ENCODE peak calls at places on chromosomes 13 and 19, in six cellular contexts. P is M059J, X is brain microvascular endothelial cell, M is Ammon's horn, Z is ureter, J is osteocyte. E is an unnamed sample.

GRCh38 chr19:43468354-43469159 is 3.1 kb upstream of the LYPD3 start:
- DNase-seq in P (peak; percentile 47), Z (no peak), M (no peak), X (no peak), J (no peak), E (no peak)

GRCh38 chr19:33239223-33239975 is 13.7 kb upstream of the SLC7A10 start:
- DNase-seq in X (no peak), J (no peak), M (no peak), Z (no peak), P (no peak), E (no peak)

GRCh38 chr13:21435710-21436151 is 23.4 kb downstream of the ZDHHC20 start:
- DNase-seq in M (peak; percentile 57), Z (peak; percentile 57), P (peak; percentile 88), X (peak; percentile 84), J (no peak), E (peak; percentile 91)

GRCh38 chr13:21124853-21125252 is 51.5 kb downstream of the SKA3 start:
- DNase-seq in Z (no peak), P (peak; percentile 70), X (peak; percentile 10), M (peak; percentile 59), J (peak; percentile 88), E (no peak)

GRCh38 chr19:16015805-16016173 is 60.5 kb upstream of the TPM4 start:
- DNase-seq in Z (no peak), J (no peak), M (no peak), P (no peak), X (no peak), E (no peak)

GRCh38 chr19:51143486-51143885 is 1.4 kb downstream of the SIGLEC7 start:
- DNase-seq in X (no peak), Z (no peak), P (no peak), M (no peak), J (peak; percentile 81), E (no peak)

GRCh38 chr19:39166571-39167391 is 30.0 kb upstream of the NCCRP1 start:
- DNase-seq in Z (peak; percentile 89), M (peak; percentile 25), J (no peak), X (no peak), P (no peak), E (no peak)

GRCh38 chr19:57903298-57904174 is 12.9 kb downstream of the ZNF417 start:
- DNase-seq in M (peak; percentile 46), Z (no peak), P (peak; percentile 40), X (no peak), J (no peak), E (peak; percentile 51)

GRCh38 chr19:38786572-38787265 is 2.3 kb upstream of the LGALS7B start:
- DNase-seq in X (no peak), P (no peak), J (no peak), M (no peak), Z (no peak), E (no peak)

GRCh38 chr19:12260861-12261260 is 33.8 kb downstream of the ZNF44 start:
- DNase-seq in P (no peak), J (no peak), X (no peak), Z (no peak), M (no peak), E (no peak)

GRCh38 chr19:10729406-10729805 is 11.5 kb downstream of the DNM2 start:
- DNase-seq in M (no peak), P (no peak), J (no peak), X (no peak), Z (no peak), E (no peak)

GRCh38 chr19:52527134-52527953 is at the start of gene ZNF808:
- DNase-seq in Z (peak; percentile 98), M (peak; percentile 91), P (peak; percentile 91), X (peak; percentile 84), J (peak; percentile 96), E (peak; percentile 91)

GRCh38 chr13:106911602-106912001 is 343.7 kb upstream of the ARGLU1 start:
- DNase-seq in J (no peak), P (peak; percentile 3), X (peak; percentile 14), Z (no peak), M (no peak), E (no peak)

GRCh38 chr19:31139871-31140505 is 209.2 kb downstream of the TSHZ3 start:
- DNase-seq in J (no peak), X (peak; percentile 85), P (peak; percentile 83), Z (no peak), M (no peak), E (peak; percentile 83)

GRCh38 chr19:30439271-30439750 is 67.1 kb downstream of the ZNF536 start:
- DNase-seq in M (peak; percentile 35), J (no peak), X (no peak), P (no peak), Z (no peak), E (no peak)

GRCh38 chr13:78401833-78402232 is 201.5 kb downstream of the POU4F1 start:
- DNase-seq in Z (no peak), P (no peak), X (no peak), M (no peak), J (no peak), E (no peak)

GRCh38 chr13:44142540-44142867 is 231.1 kb upstream of the SERP2 start:
- DNase-seq in P (peak; percentile 20), Z (no peak), X (no peak), J (no peak), M (no peak), E (no peak)

GRCh38 chr19:5536337-5536894 is 31.3 kb downstream of the TINCR start:
- DNase-seq in M (peak; percentile 58), Z (peak; percentile 54), P (peak; percentile 70), J (peak; percentile 91), X (peak; percentile 25), E (peak; percentile 14)

GRCh38 chr13:48492123-48493075 is 40.5 kb downstream of the RCBTB2 start:
- DNase-seq in M (peak; percentile 85), X (peak; percentile 11), P (no peak), J (no peak), Z (peak; percentile 72), E (peak; percentile 64)

GRCh38 chr13:95624020-95624419 is 20.5 kb downstream of the DZIP1 start:
- DNase-seq in P (peak; percentile 43), M (peak; percentile 61), J (no peak), X (no peak), Z (no peak), E (peak; percentile 65)

GRCh38 chr19:45020071-45020470 is 18.8 kb upstream of the CLASRP start:
- DNase-seq in P (no peak), Z (no peak), M (no peak), J (no peak), X (no peak), E (no peak)

GRCh38 chr13:109314101-109314500 is 472.3 kb downstream of the IRS2 start:
- DNase-seq in X (no peak), J (no peak), P (no peak), Z (no peak), M (no peak), E (no peak)

GRCh38 chr19:32702010-32702409 is 10.4 kb downstream of the NUDT19 start:
- DNase-seq in X (no peak), Z (no peak), M (no peak), P (peak; percentile 19), J (no peak), E (no peak)

GRCh38 chr13:113584870-113585671 is 518 bp downstream of the TFDP1 start:
- DNase-seq in Z (peak; percentile 46), J (peak; percentile 85), X (no peak), M (no peak), P (peak; percentile 8), E (peak; percentile 3)

GRCh38 chr13:29846475-29847256 is 3.8 kb downstream of the UBL3 start:
- DNase-seq in X (no peak), Z (no peak), M (no peak), J (no peak), P (no peak), E (no peak)

GRCh38 chr19:1446713-1447564 is 3.0 kb upstream of the APC2 start:
- DNase-seq in P (peak; percentile 35), J (no peak), Z (no peak), M (no peak), X (no peak), E (no peak)

GRCh38 chr13:72121466-72121865 is 254.5 kb upstream of the DACH1 start:
- DNase-seq in J (no peak), Z (no peak), P (no peak), X (no peak), M (no peak), E (no peak)

GRCh38 chr19:36214388-36215275 is at the start of the genes ZNF146 and ZNF565:
- DNase-seq in X (peak; percentile 99), Z (peak; percentile 98), J (peak; percentile 99), P (peak; percentile 99), M (peak; percentile 99), E (peak; percentile 99)

GRCh38 chr13:28093871-28094270 is 6.5 kb downstream of the FLT3 start:
- DNase-seq in Z (no peak), M (no peak), J (no peak), P (no peak), X (no peak), E (no peak)

GRCh38 chr19:8306235-8307054 is 1.7 kb downstream of the CD320 start:
- DNase-seq in J (peak; percentile 73), P (no peak), M (no peak), X (no peak), Z (peak; percentile 41), E (no peak)

GRCh38 chr13:49975826-49976225 is 21.0 kb upstream of the TRIM13 start:
- DNase-seq in J (no peak), M (no peak), P (no peak), X (no peak), Z (no peak), E (no peak)

E was measured in fibroblast of mammary gland.